ENCODE peak calls at places on chromosome 13, in six cellular contexts. K is pancreas, A is adrenal gland, S is endothelial cell of umbilical vein, W is IMR-90, T is lower lobe of right lung. R is an unnamed sample. For H3K36me3, the result is how much of the 10 kb centered on the place peaks cover.

GRCh38 chr13:33015791-33016323 is 366 bp upstream of the KL start:
- DNase-seq in K (no peak), A (peak), S (no peak), W (no peak), T (peak), R (no peak)

GRCh38 chr13:91406619-91407018 is 8.2 kb downstream of the GPC5 start:
- DNase-seq in K (no peak), A (no peak), S (peak), W (peak), T (no peak), R (peak)

GRCh38 chr13:26022538-26023292 is 29.1 kb downstream of the SHISA2 start:
- DNase-seq in K (peak), A (peak), S (no peak), W (peak), T (peak), R (peak)

GRCh38 chr13:94323746-94324408 is 155.6 kb downstream of the DCT start:
- DNase-seq in K (no peak), A (no peak), S (no peak), W (no peak), T (no peak), R (no peak)

GRCh38 chr13:87356314-87356713 is 314.9 kb upstream of the SLITRK5 start:
- DNase-seq in K (no peak), A (no peak), S (no peak), W (no peak), T (peak), R (no peak)

GRCh38 chr13:82358284-82358683 is 1524.0 kb downstream of the SLITRK1 start:
- DNase-seq in K (no peak), A (no peak), S (no peak), W (no peak), T (no peak), R (peak)

GRCh38 chr13:66341978-66342377 is 888.2 kb downstream of the PCDH9 start:
- DNase-seq in K (no peak), A (no peak), S (no peak), W (no peak), T (no peak), R (no peak)

GRCh38 chr13:97934590-97934989 is 18.9 kb upstream of the IPO5 start:
- DNase-seq in K (no peak), A (no peak), S (peak), W (no peak), T (no peak), R (no peak)

GRCh38 chr13:35448465-35448864 is 28.0 kb downstream of the MAB21L1 start:
- DNase-seq in K (no peak), A (no peak), S (no peak), W (no peak), T (no peak), R (no peak)

GRCh38 chr13:67230774-67231480 is 791 bp upstream of the PCDH9 start:
- DNase-seq in K (peak), A (peak), S (peak), W (peak), T (peak), R (peak)

GRCh38 chr13:50898338-50898737 is 11.3 kb upstream of the RNASEH2B start:
- DNase-seq in K (no peak), A (no peak), S (no peak), W (no peak), T (no peak), R (no peak)

GRCh38 chr13:29707876-29708543 is 112.5 kb upstream of the SLC7A1 start:
- DNase-seq in K (peak), A (peak), S (peak), W (peak), T (no peak), R (peak)

DNA sequence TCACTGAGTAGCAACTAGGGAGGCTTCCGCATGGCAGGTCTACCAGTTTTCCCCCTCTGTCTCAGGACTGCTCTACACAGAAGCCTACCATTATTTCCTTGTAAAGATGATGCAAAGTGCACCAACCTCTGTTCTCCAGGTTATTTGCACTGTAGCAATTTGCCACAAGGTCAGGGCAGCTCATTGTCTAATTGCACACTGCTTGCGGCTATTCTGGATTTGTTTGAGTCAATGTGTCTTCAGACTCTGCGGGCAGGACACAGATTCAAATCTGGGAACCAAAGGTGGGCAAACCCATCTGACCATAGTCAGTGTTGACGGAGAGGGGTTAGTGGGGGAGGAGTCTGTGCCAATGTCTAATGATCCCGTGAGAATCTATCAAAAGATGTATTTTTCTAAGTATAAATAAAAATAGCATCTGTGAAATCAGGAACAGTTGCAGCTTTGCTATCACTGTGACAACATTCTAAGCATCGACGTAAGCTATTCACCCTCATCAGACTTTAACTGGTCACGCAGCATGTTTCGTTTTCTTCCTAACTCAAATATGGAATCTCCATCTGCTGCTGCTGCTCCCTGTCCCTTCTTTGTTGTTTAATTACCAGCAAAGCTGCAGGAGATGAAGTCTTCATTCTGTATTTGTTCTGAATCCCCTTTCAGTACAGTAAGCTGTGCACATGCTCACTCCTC is 26.4 kb downstream of the CYSLTR2 start:
- DNase-seq in K (no peak), A (no peak), S (no peak), W (no peak), T (no peak), R (no peak)
- H3K4me3 ChIP-seq in K (no peak), A (no peak), S (no peak), W (no peak), T (no peak), R (no peak)

GRCh38 chr13:75411924-75412537 is 69.9 kb downstream of the TBC1D4 start:
- DNase-seq in K (no peak), A (peak), S (no peak), W (no peak), T (no peak), R (no peak)
- TF ChIP-seq CTCF in K (no peak), A (no peak), S (no peak), W (no peak), T (no peak), R (no peak)

GRCh38 chr13:28412981-28413380 is 81.9 kb downstream of the FLT1 start:
- DNase-seq in K (no peak), A (peak), S (peak), W (no peak), T (no peak), R (no peak)
- H3K36me3 ChIP-seq in K (under half), A (under half), S (under half), W (under half), T (under half), R (under half)

GRCh38 chr13:37868691-37869505 is 674 bp downstream of the TRPC4 start:
- DNase-seq in K (no peak), A (no peak), S (peak), W (peak), T (no peak), R (no peak)

GRCh38 chr13:37870895-37871550 is 1.5 kb upstream of the TRPC4 start:
- DNase-seq in K (no peak), A (no peak), S (no peak), W (peak), T (no peak), R (peak)

GRCh38 chr13:37869756-37870488 is at the start of gene TRPC4:
- DNase-seq in K (peak), A (peak), S (peak), W (peak), T (peak), R (peak)

GRCh38 chr13:37869506-37869755 is 141 bp downstream of the TRPC4 start:
- DNase-seq in K (no peak), A (no peak), S (no peak), W (no peak), T (no peak), R (no peak)

DNA sequence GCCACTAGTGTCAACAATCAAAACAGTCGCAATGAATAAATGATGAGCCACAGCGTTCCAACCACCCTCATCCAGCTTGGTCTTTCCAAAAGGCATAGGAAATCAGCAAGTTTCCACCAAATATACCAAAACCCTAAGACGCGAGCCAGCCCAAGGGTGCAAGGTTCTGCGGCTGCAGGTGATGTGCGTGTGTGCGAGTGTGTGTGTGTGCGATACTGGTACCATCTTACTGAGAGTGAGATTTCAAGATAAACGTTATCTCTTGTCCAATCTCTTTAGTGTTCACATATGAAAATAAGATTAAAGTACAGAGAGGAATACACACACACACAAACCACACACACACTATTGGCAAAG is 895 bp upstream of the TRPC4 start:
- DNase-seq in K (no peak), A (no peak), S (no peak), W (no peak), T (no peak), R (no peak)
- H3K4me3 ChIP-seq in K (peak), A (no peak), S (no peak), W (peak), T (peak), R (no peak)

GRCh38 chr13:42041017-42041683 is 7.3 kb upstream of the DGKH start:
- DNase-seq in K (peak), A (peak), S (peak), W (peak), T (peak), R (peak)

GRCh38 chr13:42043676-42044075 is 4.8 kb upstream of the DGKH start:
- DNase-seq in K (no peak), A (no peak), S (no peak), W (no peak), T (no peak), R (no peak)

GRCh38 chr13:42040730-42041016 is 7.8 kb upstream of the DGKH start:
- DNase-seq in K (no peak), A (no peak), S (no peak), W (no peak), T (no peak), R (no peak)

GRCh38 chr13:42039946-42040729 is 8.3 kb upstream of the DGKH start:
- DNase-seq in K (peak), A (peak), S (peak), W (peak), T (peak), R (peak)

DNA sequence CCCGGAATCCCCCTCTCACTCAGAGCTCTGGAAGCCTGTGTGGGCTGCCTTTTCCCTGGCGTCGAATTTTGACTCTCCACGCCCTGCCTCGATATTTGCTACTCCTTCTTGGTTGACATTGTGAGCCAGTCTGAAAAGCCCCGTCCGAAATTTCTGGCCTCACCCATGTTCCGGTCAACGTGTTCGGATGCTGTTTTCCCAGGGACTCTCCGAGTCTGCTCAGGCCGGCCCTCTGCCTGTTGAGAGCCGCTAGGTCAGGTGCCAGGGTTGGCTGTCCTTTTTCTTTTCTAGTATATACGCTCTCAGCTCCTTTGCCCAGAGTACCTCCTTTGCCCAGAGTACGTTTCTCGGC is 6.8 kb upstream of the DGKH start:
- DNase-seq in K (peak), A (peak), S (no peak), W (peak), T (peak), R (peak)
- TF ChIP-seq CTCF in K (no peak), A (peak), S (peak), W (peak), T (peak), R (peak)

GRCh38 chr13:113078895-113079720 is 26.5 kb upstream of the F7 start:
- DNase-seq in K (no peak), A (no peak), S (no peak), W (no peak), T (peak), R (no peak)

GRCh38 chr13:113080361-113080831 is 25.2 kb upstream of the F7 start:
- DNase-seq in K (no peak), A (no peak), S (no peak), W (no peak), T (no peak), R (no peak)

GRCh38 chr13:113077566-113077952 is 28.0 kb upstream of the F7 start:
- DNase-seq in K (no peak), A (no peak), S (no peak), W (no peak), T (peak), R (no peak)

GRCh38 chr13:113076681-113077401 is 28.8 kb upstream of the F7 start:
- DNase-seq in K (no peak), A (no peak), S (no peak), W (no peak), T (peak), R (no peak)

GRCh38 chr13:113077953-113078894 is 27.4 kb upstream of the F7 start:
- DNase-seq in K (no peak), A (no peak), S (no peak), W (no peak), T (peak), R (no peak)
- H3K36me3 ChIP-seq in K (under half), A (under half), S (under half), W (under half), T (under half), R (under half)

DNA sequence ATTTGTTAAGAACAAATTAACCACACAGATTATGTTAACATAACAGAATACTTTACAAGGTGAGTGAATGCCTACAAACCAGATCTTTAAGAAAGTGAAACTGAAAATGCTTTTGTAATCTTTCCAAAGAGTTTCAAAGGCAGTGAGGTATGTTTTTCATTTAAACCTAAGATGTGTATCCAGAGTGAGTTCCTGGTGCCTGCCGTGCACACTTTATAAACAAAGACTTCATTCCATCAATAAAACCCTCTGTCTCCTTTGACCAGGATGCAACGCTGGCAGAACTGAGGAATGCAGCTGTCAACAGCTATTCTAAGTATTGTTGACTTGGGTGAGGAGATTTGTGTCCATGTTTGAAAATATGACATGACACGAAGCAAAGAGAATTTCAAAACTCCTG is 344.6 kb downstream of the DNAJC15 start:
- DNase-seq in K (no peak), A (no peak), S (peak), W (peak), T (no peak), R (no peak)
- H3K4me3 ChIP-seq in K (peak), A (no peak), S (no peak), W (peak), T (peak), R (no peak)